ENCODE peak calls at places on chromosomes 2 and 18, in six cellular contexts. One of them, this sample, is unnamed.

GRCh38 chr2:88874063-88874657 is 182.7 kb downstream of the RPIA start:
- DNase-seq in adrenal gland: peak; percentile 38
- DNase-seq in mesendoderm: peak; percentile 62
- DNase-seq in AG09309: peak; percentile 11
- DNase-seq in PC-9: peak; percentile 61
- DNase-seq in cardiac fibroblast: peak; percentile 70
- DNase-seq in this sample: no peak

GRCh38 chr18:3529077-3529476 is 79.1 kb downstream of the TGIF1 start:
- DNase-seq in PC-9: no peak
- DNase-seq in adrenal gland: no peak
- DNase-seq in mesendoderm: no peak
- DNase-seq in cardiac fibroblast: no peak
- DNase-seq in AG09309: no peak
- DNase-seq in this sample: no peak

GRCh38 chr2:55519908-55520885 is 679 bp downstream of the CFAP36 start:
- DNase-seq in mesendoderm: peak; percentile 35
- DNase-seq in AG09309: no peak
- DNase-seq in adrenal gland: peak; percentile 30
- DNase-seq in PC-9: peak; percentile 37
- DNase-seq in cardiac fibroblast: peak; percentile 49
- DNase-seq in this sample: peak; percentile 29

GRCh38 chr2:42929985-42930581 is 137.7 kb upstream of the HAAO start:
- DNase-seq in adrenal gland: no peak
- DNase-seq in PC-9: no peak
- DNase-seq in AG09309: no peak
- DNase-seq in mesendoderm: peak; percentile 42
- DNase-seq in cardiac fibroblast: peak; percentile 93
- DNase-seq in this sample: no peak

GRCh38 chr18:7084080-7084765 is 33.4 kb downstream of the LAMA1 start:
- DNase-seq in AG09309: peak; percentile 17
- DNase-seq in mesendoderm: no peak
- DNase-seq in PC-9: no peak
- DNase-seq in adrenal gland: no peak
- DNase-seq in cardiac fibroblast: peak; percentile 63
- DNase-seq in this sample: no peak

GRCh38 chr2:119486196-119486827 is 38.0 kb downstream of the SCTR start:
- DNase-seq in mesendoderm: no peak
- DNase-seq in adrenal gland: no peak
- DNase-seq in PC-9: no peak
- DNase-seq in AG09309: no peak
- DNase-seq in cardiac fibroblast: no peak
- DNase-seq in this sample: no peak

GRCh38 chr18:7174359-7175107 is 56.4 kb upstream of the LRRC30 start:
- DNase-seq in adrenal gland: peak; percentile 79
- DNase-seq in PC-9: no peak
- DNase-seq in AG09309: no peak
- DNase-seq in cardiac fibroblast: peak; percentile 30
- DNase-seq in mesendoderm: peak; percentile 88
- DNase-seq in this sample: peak; percentile 48

GRCh38 chr18:57649536-57650495 is 28.2 kb upstream of the NARS1 start:
- DNase-seq in cardiac fibroblast: peak; percentile 76
- DNase-seq in adrenal gland: no peak
- DNase-seq in mesendoderm: no peak
- DNase-seq in PC-9: peak; percentile 70
- DNase-seq in AG09309: peak; percentile 53
- DNase-seq in this sample: no peak

GRCh38 chr2:149164827-149165226 is 126.3 kb downstream of the LYPD6B start:
- DNase-seq in cardiac fibroblast: no peak
- DNase-seq in PC-9: no peak
- DNase-seq in mesendoderm: no peak
- DNase-seq in AG09309: no peak
- DNase-seq in adrenal gland: no peak
- DNase-seq in this sample: no peak

GRCh38 chr2:99867690-99868089 is 274.7 kb downstream of the AFF3 start:
- DNase-seq in adrenal gland: no peak
- DNase-seq in cardiac fibroblast: peak; percentile 41
- DNase-seq in mesendoderm: peak; percentile 73
- DNase-seq in PC-9: no peak
- DNase-seq in AG09309: no peak
- DNase-seq in this sample: no peak

GRCh38 chr2:25323042-25323514 is 18.6 kb downstream of the DNMT3A start:
- DNase-seq in mesendoderm: peak; percentile 88
- DNase-seq in adrenal gland: no peak
- DNase-seq in AG09309: no peak
- DNase-seq in PC-9: no peak
- DNase-seq in cardiac fibroblast: no peak
- DNase-seq in this sample: peak; percentile 98

GRCh38 chr2:210224660-210225460 is at the start of gene ACADL:
- DNase-seq in AG09309: no peak
- DNase-seq in mesendoderm: peak; percentile 72
- DNase-seq in adrenal gland: peak; percentile 50
- DNase-seq in cardiac fibroblast: peak; percentile 4
- DNase-seq in PC-9: no peak
- DNase-seq in this sample: peak; percentile 83

GRCh38 chr18:28735731-28736130 is 558.8 kb upstream of the CDH2 start:
- DNase-seq in mesendoderm: peak; percentile 46
- DNase-seq in adrenal gland: no peak
- DNase-seq in cardiac fibroblast: peak; percentile 94
- DNase-seq in AG09309: peak; percentile 89
- DNase-seq in PC-9: no peak
- DNase-seq in this sample: no peak

GRCh38 chr2:166081852-166082251 is 46.0 kb downstream of the SCN1A start:
- DNase-seq in AG09309: no peak
- DNase-seq in PC-9: no peak
- DNase-seq in cardiac fibroblast: no peak
- DNase-seq in mesendoderm: no peak
- DNase-seq in adrenal gland: no peak
- DNase-seq in this sample: no peak

GRCh38 chr2:240946654-240947053 is 40.5 kb downstream of the CROCC2 start:
- DNase-seq in AG09309: no peak
- DNase-seq in PC-9: peak; percentile 46
- DNase-seq in cardiac fibroblast: peak; percentile 14
- DNase-seq in adrenal gland: no peak
- DNase-seq in mesendoderm: no peak
- DNase-seq in this sample: no peak

GRCh38 chr2:7773362-7773973 is 856.3 kb downstream of the RNF144A start:
- DNase-seq in adrenal gland: no peak
- DNase-seq in mesendoderm: peak; percentile 18
- DNase-seq in PC-9: peak; percentile 59
- DNase-seq in cardiac fibroblast: no peak
- DNase-seq in AG09309: no peak
- DNase-seq in this sample: no peak

GRCh38 chr2:25314514-25315315 is 27.0 kb downstream of the DNMT3A start:
- DNase-seq in PC-9: no peak
- DNase-seq in mesendoderm: peak; percentile 91
- DNase-seq in AG09309: no peak
- DNase-seq in cardiac fibroblast: peak; percentile 69
- DNase-seq in adrenal gland: peak; percentile 68
- DNase-seq in this sample: peak; percentile 98

GRCh38 chr2:168053676-168054075 is 193.7 kb downstream of the STK39 start:
- DNase-seq in adrenal gland: no peak
- DNase-seq in cardiac fibroblast: no peak
- DNase-seq in AG09309: no peak
- DNase-seq in mesendoderm: no peak
- DNase-seq in PC-9: no peak
- DNase-seq in this sample: no peak

GRCh38 chr2:208295834-208296233 is 29.8 kb downstream of the PIKFYVE start:
- DNase-seq in cardiac fibroblast: no peak
- DNase-seq in AG09309: no peak
- DNase-seq in mesendoderm: no peak
- DNase-seq in adrenal gland: no peak
- DNase-seq in PC-9: no peak
- DNase-seq in this sample: no peak

GRCh38 chr18:63741769-63742168 is 33.4 kb upstream of the SERPINB7 start:
- DNase-seq in PC-9: no peak
- DNase-seq in AG09309: peak; percentile 52
- DNase-seq in cardiac fibroblast: peak; percentile 43
- DNase-seq in mesendoderm: peak; percentile 22
- DNase-seq in adrenal gland: no peak
- DNase-seq in this sample: no peak

GRCh38 chr2:65030481-65030880 is 25.7 kb upstream of the CEP68 start:
- DNase-seq in AG09309: no peak
- DNase-seq in cardiac fibroblast: no peak
- DNase-seq in PC-9: no peak
- DNase-seq in adrenal gland: no peak
- DNase-seq in mesendoderm: no peak
- DNase-seq in this sample: no peak

GRCh38 chr2:151786493-151786892 is 41.7 kb downstream of the ARL5A start:
- DNase-seq in mesendoderm: no peak
- DNase-seq in PC-9: no peak
- DNase-seq in cardiac fibroblast: no peak
- DNase-seq in adrenal gland: no peak
- DNase-seq in AG09309: no peak
- DNase-seq in this sample: no peak

GRCh38 chr18:48957616-48958015 is 6.9 kb upstream of the SMAD7 start:
- DNase-seq in cardiac fibroblast: no peak
- DNase-seq in adrenal gland: no peak
- DNase-seq in AG09309: no peak
- DNase-seq in PC-9: no peak
- DNase-seq in mesendoderm: no peak
- DNase-seq in this sample: no peak

GRCh38 chr18:48959551-48959920 is 8.8 kb upstream of the SMAD7 start:
- DNase-seq in cardiac fibroblast: no peak
- DNase-seq in AG09309: no peak
- DNase-seq in mesendoderm: no peak
- DNase-seq in PC-9: no peak
- DNase-seq in adrenal gland: no peak
- DNase-seq in this sample: peak; percentile 57

GRCh38 chr18:48959921-48960920 is 9.5 kb upstream of the SMAD7 start:
- DNase-seq in mesendoderm: peak; percentile 97
- DNase-seq in AG09309: no peak
- DNase-seq in cardiac fibroblast: no peak
- DNase-seq in PC-9: peak; percentile 65
- DNase-seq in adrenal gland: no peak
- DNase-seq in this sample: peak; percentile 78

GRCh38 chr18:48957136-48957535 is 6.4 kb upstream of the SMAD7 start:
- DNase-seq in AG09309: no peak
- DNase-seq in adrenal gland: no peak
- DNase-seq in mesendoderm: no peak
- DNase-seq in PC-9: no peak
- DNase-seq in cardiac fibroblast: no peak
- DNase-seq in this sample: no peak

GRCh38 chr18:48958951-48959350 is 8.2 kb upstream of the SMAD7 start:
- DNase-seq in AG09309: no peak
- DNase-seq in adrenal gland: no peak
- DNase-seq in mesendoderm: no peak
- DNase-seq in cardiac fibroblast: no peak
- DNase-seq in PC-9: no peak
- DNase-seq in this sample: no peak
- H3K4me3 ChIP-seq in AG09309: no peak overlapping the region
- H3K4me3 ChIP-seq in adrenal gland: no peak overlapping the region
- H3K4me3 ChIP-seq in mesendoderm: no peak overlapping the region
- H3K4me3 ChIP-seq in cardiac fibroblast: no peak overlapping the region
- H3K4me3 ChIP-seq in PC-9: no peak overlapping the region
- H3K4me3 ChIP-seq in this sample: no peak overlapping the region

GRCh38 chr2:226790436-226790835 is 9.2 kb downstream of the IRS1 start:
- DNase-seq in cardiac fibroblast: no peak
- DNase-seq in adrenal gland: no peak
- DNase-seq in PC-9: no peak
- DNase-seq in mesendoderm: no peak
- DNase-seq in AG09309: no peak
- DNase-seq in this sample: no peak
- H3K4me3 ChIP-seq in cardiac fibroblast: no peak overlapping the region
- H3K4me3 ChIP-seq in adrenal gland: no peak overlapping the region
- H3K4me3 ChIP-seq in PC-9: no peak overlapping the region
- H3K4me3 ChIP-seq in mesendoderm: no peak overlapping the region
- H3K4me3 ChIP-seq in AG09309: no peak overlapping the region
- H3K4me3 ChIP-seq in this sample: peak overlapping the region; percentile 55

DNA sequence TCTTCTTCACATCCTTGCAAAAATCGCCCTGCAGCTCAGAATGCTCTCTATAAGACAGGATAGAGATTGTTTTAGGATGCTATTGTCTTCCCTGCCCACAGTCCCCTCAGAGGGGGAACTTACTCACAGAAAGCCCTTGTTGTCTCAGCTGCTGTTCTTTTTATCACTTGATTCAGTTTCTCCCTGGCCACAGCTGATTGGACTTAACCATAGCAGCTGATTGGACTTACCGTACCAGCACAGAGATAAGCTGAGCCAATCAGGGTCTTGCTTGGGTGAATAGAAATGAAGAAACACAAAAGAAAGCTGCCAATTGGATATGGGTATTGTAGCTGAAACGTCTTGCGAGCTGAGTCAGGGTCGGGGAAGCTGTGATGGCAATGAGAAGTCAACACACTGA is 194.2 kb upstream of the MEX3C start:
- DNase-seq in PC-9: no peak
- DNase-seq in cardiac fibroblast: no peak
- DNase-seq in AG09309: no peak
- DNase-seq in mesendoderm: no peak
- DNase-seq in adrenal gland: no peak
- DNase-seq in this sample: no peak
- H3K4me3 ChIP-seq in PC-9: no peak overlapping the region
- H3K4me3 ChIP-seq in cardiac fibroblast: no peak overlapping the region
- H3K4me3 ChIP-seq in AG09309: no peak overlapping the region
- H3K4me3 ChIP-seq in mesendoderm: no peak overlapping the region
- H3K4me3 ChIP-seq in adrenal gland: no peak overlapping the region
- H3K4me3 ChIP-seq in this sample: no peak overlapping the region

DNA sequence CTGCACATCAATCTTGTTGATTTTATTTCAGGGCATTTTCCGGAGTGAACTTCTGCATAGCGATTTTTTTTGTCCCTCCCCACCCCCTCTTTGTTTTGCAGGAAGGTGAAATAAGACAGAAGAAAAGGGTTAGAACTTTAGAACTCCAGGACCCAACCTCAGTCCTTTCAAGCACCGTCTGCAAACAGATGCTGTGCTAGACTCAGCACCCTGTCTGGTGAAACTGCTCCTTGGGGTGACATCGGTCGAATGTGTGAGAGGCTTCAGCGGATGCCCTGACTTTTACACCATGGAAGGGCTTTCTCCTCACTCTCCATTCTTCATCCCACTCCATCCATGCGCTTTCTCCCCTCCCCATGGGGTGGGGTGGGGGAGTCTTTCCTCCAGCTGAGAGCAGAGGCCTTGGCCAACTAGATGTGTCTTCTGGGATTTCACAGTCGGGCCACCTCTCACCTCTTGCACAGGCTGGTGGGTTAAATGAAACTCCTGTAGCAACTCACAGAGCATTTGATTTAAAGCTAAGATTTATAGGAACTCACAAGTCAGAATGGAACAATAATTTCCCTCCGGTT is 43.3 kb upstream of the EDAR start:
- DNase-seq in mesendoderm: peak; percentile 16
- DNase-seq in cardiac fibroblast: no peak
- DNase-seq in adrenal gland: no peak
- DNase-seq in AG09309: no peak
- DNase-seq in PC-9: no peak
- DNase-seq in this sample: no peak
- H3K4me3 ChIP-seq in mesendoderm: no peak overlapping the region
- H3K4me3 ChIP-seq in cardiac fibroblast: peak overlapping the region; percentile 39
- H3K4me3 ChIP-seq in adrenal gland: no peak overlapping the region
- H3K4me3 ChIP-seq in AG09309: no peak overlapping the region
- H3K4me3 ChIP-seq in PC-9: no peak overlapping the region
- H3K4me3 ChIP-seq in this sample: peak overlapping the region; percentile 59